ENCODE peak calls at places on chromosomes 7 and 10, in seven cellular contexts. One of them, this sample, is unnamed.

GRCh38 chr7:24052572-24053223 is 231.3 kb upstream of the NPY start:
- DNase-seq in retinal pigment epithelial cell: peak
- DNase-seq in activated T-cell treated with anti-CD3 and anti-CD28 coated beads, Interleukin-2, amount 50 U/mL, for 1 hour: no peak
- DNase-seq in KBM-7: peak
- DNase-seq in GM20000: no peak
- DNase-seq in T-helper 2 cell: no peak
- DNase-seq in AG20443: peak
- DNase-seq in this sample: no peak

GRCh38 chr10:571643-572042 is 117.8 kb downstream of the DIP2C start:
- DNase-seq in GM20000: no peak
- DNase-seq in AG20443: peak
- DNase-seq in retinal pigment epithelial cell: no peak
- DNase-seq in KBM-7: no peak
- DNase-seq in T-helper 2 cell: no peak
- DNase-seq in activated T-cell treated with anti-CD3 and anti-CD28 coated beads, Interleukin-2, amount 50 U/mL, for 1 hour: no peak
- DNase-seq in this sample: no peak

GRCh38 chr7:143901360-143901709 is 641 bp downstream of the TCAF1 start:
- DNase-seq in AG20443: peak
- DNase-seq in KBM-7: no peak
- DNase-seq in retinal pigment epithelial cell: no peak
- DNase-seq in activated T-cell treated with anti-CD3 and anti-CD28 coated beads, Interleukin-2, amount 50 U/mL, for 1 hour: no peak
- DNase-seq in GM20000: no peak
- DNase-seq in T-helper 2 cell: no peak
- DNase-seq in this sample: no peak

GRCh38 chr10:123936426-123936825 is 44.8 kb upstream of the CPXM2 start:
- DNase-seq in retinal pigment epithelial cell: no peak
- DNase-seq in T-helper 2 cell: no peak
- DNase-seq in activated T-cell treated with anti-CD3 and anti-CD28 coated beads, Interleukin-2, amount 50 U/mL, for 1 hour: no peak
- DNase-seq in AG20443: peak
- DNase-seq in GM20000: no peak
- DNase-seq in KBM-7: no peak
- DNase-seq in this sample: no peak

GRCh38 chr10:111206521-111206920 is 129.7 kb downstream of the ADRA2A start:
- DNase-seq in retinal pigment epithelial cell: no peak
- DNase-seq in activated T-cell treated with anti-CD3 and anti-CD28 coated beads, Interleukin-2, amount 50 U/mL, for 1 hour: no peak
- DNase-seq in GM20000: no peak
- DNase-seq in AG20443: peak
- DNase-seq in KBM-7: no peak
- DNase-seq in T-helper 2 cell: no peak
- DNase-seq in this sample: no peak

GRCh38 chr10:1366277-1366676 is 310.1 kb downstream of the WDR37 start:
- DNase-seq in retinal pigment epithelial cell: no peak
- DNase-seq in AG20443: no peak
- DNase-seq in KBM-7: no peak
- DNase-seq in GM20000: no peak
- DNase-seq in T-helper 2 cell: no peak
- DNase-seq in activated T-cell treated with anti-CD3 and anti-CD28 coated beads, Interleukin-2, amount 50 U/mL, for 1 hour: no peak
- DNase-seq in this sample: no peak

GRCh38 chr7:20514364-20514763 is 101.1 kb upstream of the ABCB5 start:
- DNase-seq in activated T-cell treated with anti-CD3 and anti-CD28 coated beads, Interleukin-2, amount 50 U/mL, for 1 hour: no peak
- DNase-seq in KBM-7: peak
- DNase-seq in AG20443: peak
- DNase-seq in T-helper 2 cell: no peak
- DNase-seq in GM20000: no peak
- DNase-seq in retinal pigment epithelial cell: peak
- DNase-seq in this sample: peak

GRCh38 chr10:62336404-62336803 is 37.8 kb upstream of the ZNF365 start:
- DNase-seq in GM20000: no peak
- DNase-seq in activated T-cell treated with anti-CD3 and anti-CD28 coated beads, Interleukin-2, amount 50 U/mL, for 1 hour: no peak
- DNase-seq in KBM-7: no peak
- DNase-seq in AG20443: no peak
- DNase-seq in T-helper 2 cell: no peak
- DNase-seq in retinal pigment epithelial cell: no peak
- DNase-seq in this sample: no peak

GRCh38 chr7:101885597-101885955 is 68.2 kb downstream of the CUX1 start:
- DNase-seq in GM20000: no peak
- DNase-seq in AG20443: no peak
- DNase-seq in activated T-cell treated with anti-CD3 and anti-CD28 coated beads, Interleukin-2, amount 50 U/mL, for 1 hour: no peak
- DNase-seq in KBM-7: no peak
- DNase-seq in T-helper 2 cell: no peak
- DNase-seq in retinal pigment epithelial cell: no peak
- DNase-seq in this sample: no peak

GRCh38 chr10:84075226-84076046 is 63.9 kb upstream of the GHITM start:
- DNase-seq in KBM-7: no peak
- DNase-seq in AG20443: peak
- DNase-seq in activated T-cell treated with anti-CD3 and anti-CD28 coated beads, Interleukin-2, amount 50 U/mL, for 1 hour: no peak
- DNase-seq in T-helper 2 cell: no peak
- DNase-seq in GM20000: no peak
- DNase-seq in retinal pigment epithelial cell: no peak
- DNase-seq in this sample: no peak

GRCh38 chr7:13532028-13532753 is 457.3 kb downstream of the ETV1 start:
- DNase-seq in activated T-cell treated with anti-CD3 and anti-CD28 coated beads, Interleukin-2, amount 50 U/mL, for 1 hour: no peak
- DNase-seq in AG20443: no peak
- DNase-seq in GM20000: no peak
- DNase-seq in KBM-7: no peak
- DNase-seq in retinal pigment epithelial cell: no peak
- DNase-seq in T-helper 2 cell: no peak
- DNase-seq in this sample: no peak

GRCh38 chr7:135210818-135211178 is 528 bp downstream of the WDR91 start:
- DNase-seq in retinal pigment epithelial cell: no peak
- DNase-seq in activated T-cell treated with anti-CD3 and anti-CD28 coated beads, Interleukin-2, amount 50 U/mL, for 1 hour: no peak
- DNase-seq in AG20443: no peak
- DNase-seq in T-helper 2 cell: no peak
- DNase-seq in KBM-7: peak
- DNase-seq in GM20000: no peak
- DNase-seq in this sample: no peak

GRCh38 chr7:128839751-128840177 is 9.6 kb downstream of the FLNC start:
- DNase-seq in AG20443: no peak
- DNase-seq in activated T-cell treated with anti-CD3 and anti-CD28 coated beads, Interleukin-2, amount 50 U/mL, for 1 hour: no peak
- DNase-seq in retinal pigment epithelial cell: no peak
- DNase-seq in KBM-7: no peak
- DNase-seq in GM20000: no peak
- DNase-seq in T-helper 2 cell: no peak
- DNase-seq in this sample: no peak

GRCh38 chr7:30102281-30102680 is 32.5 kb upstream of the MTURN start:
- DNase-seq in GM20000: no peak
- DNase-seq in T-helper 2 cell: no peak
- DNase-seq in activated T-cell treated with anti-CD3 and anti-CD28 coated beads, Interleukin-2, amount 50 U/mL, for 1 hour: no peak
- DNase-seq in AG20443: no peak
- DNase-seq in KBM-7: no peak
- DNase-seq in retinal pigment epithelial cell: no peak
- DNase-seq in this sample: no peak

GRCh38 chr7:76202666-76203030 is 952 bp downstream of the SRRM3 start:
- DNase-seq in GM20000: no peak
- DNase-seq in retinal pigment epithelial cell: no peak
- DNase-seq in KBM-7: no peak
- DNase-seq in activated T-cell treated with anti-CD3 and anti-CD28 coated beads, Interleukin-2, amount 50 U/mL, for 1 hour: no peak
- DNase-seq in AG20443: no peak
- DNase-seq in T-helper 2 cell: no peak
- DNase-seq in this sample: no peak

GRCh38 chr10:490256-490655 is 199.2 kb downstream of the DIP2C start:
- DNase-seq in AG20443: peak
- DNase-seq in T-helper 2 cell: no peak
- DNase-seq in KBM-7: no peak
- DNase-seq in activated T-cell treated with anti-CD3 and anti-CD28 coated beads, Interleukin-2, amount 50 U/mL, for 1 hour: no peak
- DNase-seq in GM20000: no peak
- DNase-seq in retinal pigment epithelial cell: no peak
- DNase-seq in this sample: peak

GRCh38 chr10:69475433-69475830 is 24.2 kb downstream of the TSPAN15 start:
- DNase-seq in KBM-7: no peak
- DNase-seq in retinal pigment epithelial cell: no peak
- DNase-seq in AG20443: peak
- DNase-seq in T-helper 2 cell: no peak
- DNase-seq in activated T-cell treated with anti-CD3 and anti-CD28 coated beads, Interleukin-2, amount 50 U/mL, for 1 hour: no peak
- DNase-seq in GM20000: no peak
- DNase-seq in this sample: no peak